ENCODE peak calls at places on chromosomes 16 and 17, in ten cellular contexts. One of them, this sample, is unnamed.

GRCh38 chr17:76139801-76140660 is 1.0 kb downstream of the FOXJ1 start:
- DNase-seq in lower lobe of right lung: peak
- DNase-seq in kidney epithelial cell: no peak
- DNase-seq in astrocyte of the spinal cord: no peak
- DNase-seq in esophagus muscularis mucosa: no peak
- DNase-seq in fibroblast of mammary gland: peak
- DNase-seq in transverse colon: peak
- DNase-seq in bronchial epithelial cell: no peak
- DNase-seq in right lobe of liver: peak
- DNase-seq in AG10803: no peak
- DNase-seq in this sample: no peak

GRCh38 chr17:55734128-55734781 is 11.6 kb upstream of the TMEM100 start:
- DNase-seq in AG10803: no peak
- DNase-seq in right lobe of liver: no peak
- DNase-seq in astrocyte of the spinal cord: no peak
- DNase-seq in transverse colon: no peak
- DNase-seq in lower lobe of right lung: no peak
- DNase-seq in bronchial epithelial cell: peak
- DNase-seq in esophagus muscularis mucosa: no peak
- DNase-seq in kidney epithelial cell: no peak
- DNase-seq in fibroblast of mammary gland: peak
- DNase-seq in this sample: peak

GRCh38 chr17:59427425-59427921 is 96.0 kb downstream of the YPEL2 start:
- DNase-seq in right lobe of liver: no peak
- DNase-seq in lower lobe of right lung: no peak
- DNase-seq in kidney epithelial cell: peak
- DNase-seq in fibroblast of mammary gland: peak
- DNase-seq in esophagus muscularis mucosa: no peak
- DNase-seq in AG10803: peak
- DNase-seq in bronchial epithelial cell: peak
- DNase-seq in astrocyte of the spinal cord: peak
- DNase-seq in transverse colon: no peak
- DNase-seq in this sample: peak

GRCh38 chr17:5705081-5705875 is 121.0 kb upstream of the NLRP1 start:
- DNase-seq in astrocyte of the spinal cord: no peak
- DNase-seq in right lobe of liver: no peak
- DNase-seq in kidney epithelial cell: no peak
- DNase-seq in fibroblast of mammary gland: no peak
- DNase-seq in AG10803: peak
- DNase-seq in bronchial epithelial cell: no peak
- DNase-seq in lower lobe of right lung: no peak
- DNase-seq in esophagus muscularis mucosa: no peak
- DNase-seq in transverse colon: no peak
- DNase-seq in this sample: peak

GRCh38 chr17:70295329-70295728 is 126.0 kb downstream of the KCNJ2 start:
- DNase-seq in transverse colon: no peak
- DNase-seq in kidney epithelial cell: no peak
- DNase-seq in astrocyte of the spinal cord: no peak
- DNase-seq in esophagus muscularis mucosa: no peak
- DNase-seq in right lobe of liver: no peak
- DNase-seq in AG10803: no peak
- DNase-seq in bronchial epithelial cell: no peak
- DNase-seq in fibroblast of mammary gland: no peak
- DNase-seq in lower lobe of right lung: no peak
- DNase-seq in this sample: peak

GRCh38 chr16:997440-998051 is 16.0 kb downstream of the SOX8 start:
- DNase-seq in transverse colon: peak
- DNase-seq in lower lobe of right lung: no peak
- DNase-seq in bronchial epithelial cell: no peak
- DNase-seq in esophagus muscularis mucosa: no peak
- DNase-seq in kidney epithelial cell: no peak
- DNase-seq in astrocyte of the spinal cord: peak
- DNase-seq in AG10803: peak
- DNase-seq in fibroblast of mammary gland: peak
- DNase-seq in right lobe of liver: no peak
- DNase-seq in this sample: peak

GRCh38 chr17:80531400-80531799 is 13.2 kb upstream of the RPTOR start:
- DNase-seq in kidney epithelial cell: no peak
- DNase-seq in AG10803: no peak
- DNase-seq in lower lobe of right lung: no peak
- DNase-seq in transverse colon: no peak
- DNase-seq in esophagus muscularis mucosa: no peak
- DNase-seq in astrocyte of the spinal cord: no peak
- DNase-seq in right lobe of liver: no peak
- DNase-seq in bronchial epithelial cell: no peak
- DNase-seq in fibroblast of mammary gland: no peak
- DNase-seq in this sample: no peak

GRCh38 chr16:49855822-49856740 is at the start of gene ZNF423:
- DNase-seq in esophagus muscularis mucosa: no peak
- DNase-seq in fibroblast of mammary gland: no peak
- DNase-seq in astrocyte of the spinal cord: no peak
- DNase-seq in lower lobe of right lung: no peak
- DNase-seq in transverse colon: peak
- DNase-seq in AG10803: no peak
- DNase-seq in right lobe of liver: no peak
- DNase-seq in bronchial epithelial cell: no peak
- DNase-seq in kidney epithelial cell: no peak
- DNase-seq in this sample: no peak

DNA sequence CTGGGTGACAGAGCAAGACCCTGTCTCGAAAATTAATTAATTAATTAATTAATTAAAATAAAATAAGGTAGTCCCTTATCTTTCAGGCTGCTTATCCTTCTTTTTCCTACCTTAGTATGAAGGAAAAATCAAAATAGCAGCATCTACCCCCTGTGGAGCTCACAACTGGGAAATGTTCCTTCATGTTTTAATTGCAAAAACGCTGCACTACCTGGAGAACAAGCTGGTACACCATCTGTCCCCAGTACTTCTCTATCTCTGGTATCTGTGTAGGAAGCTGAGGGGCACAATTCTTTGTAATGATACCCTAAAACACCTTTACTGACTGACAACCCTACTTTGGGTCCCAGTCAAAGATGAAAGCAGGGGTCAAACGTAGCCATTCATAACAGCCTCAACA is 55.1 kb upstream of the MNT start:
- DNase-seq in esophagus muscularis mucosa: no peak
- DNase-seq in fibroblast of mammary gland: no peak
- DNase-seq in right lobe of liver: no peak
- DNase-seq in astrocyte of the spinal cord: no peak
- DNase-seq in bronchial epithelial cell: no peak
- DNase-seq in kidney epithelial cell: no peak
- DNase-seq in AG10803: no peak
- DNase-seq in lower lobe of right lung: no peak
- DNase-seq in transverse colon: no peak
- DNase-seq in this sample: no peak
- H3K4me3 ChIP-seq in esophagus muscularis mucosa: no peak
- H3K4me3 ChIP-seq in fibroblast of mammary gland: no peak
- H3K4me3 ChIP-seq in right lobe of liver: no peak
- H3K4me3 ChIP-seq in astrocyte of the spinal cord: no peak
- H3K4me3 ChIP-seq in bronchial epithelial cell: no peak
- H3K4me3 ChIP-seq in kidney epithelial cell: no peak
- H3K4me3 ChIP-seq in AG10803: no peak
- H3K4me3 ChIP-seq in lower lobe of right lung: no peak
- H3K4me3 ChIP-seq in transverse colon: no peak
- H3K4me3 ChIP-seq in this sample: no peak

GRCh38 chr17:60579551-60579950 is 20.4 kb upstream of the PPM1D start:
- DNase-seq in lower lobe of right lung: no peak
- DNase-seq in bronchial epithelial cell: no peak
- DNase-seq in astrocyte of the spinal cord: no peak
- DNase-seq in fibroblast of mammary gland: no peak
- DNase-seq in transverse colon: no peak
- DNase-seq in right lobe of liver: no peak
- DNase-seq in esophagus muscularis mucosa: no peak
- DNase-seq in AG10803: no peak
- DNase-seq in kidney epithelial cell: no peak
- DNase-seq in this sample: no peak

GRCh38 chr17:60583008-60583407 is 17.0 kb upstream of the PPM1D start:
- DNase-seq in transverse colon: no peak
- DNase-seq in bronchial epithelial cell: no peak
- DNase-seq in AG10803: no peak
- DNase-seq in right lobe of liver: no peak
- DNase-seq in kidney epithelial cell: no peak
- DNase-seq in lower lobe of right lung: no peak
- DNase-seq in astrocyte of the spinal cord: no peak
- DNase-seq in fibroblast of mammary gland: no peak
- DNase-seq in esophagus muscularis mucosa: peak
- DNase-seq in this sample: no peak

GRCh38 chr17:60579090-60579489 is 20.9 kb upstream of the PPM1D start:
- DNase-seq in fibroblast of mammary gland: peak
- DNase-seq in bronchial epithelial cell: no peak
- DNase-seq in esophagus muscularis mucosa: no peak
- DNase-seq in lower lobe of right lung: no peak
- DNase-seq in kidney epithelial cell: no peak
- DNase-seq in transverse colon: no peak
- DNase-seq in AG10803: peak
- DNase-seq in right lobe of liver: no peak
- DNase-seq in astrocyte of the spinal cord: no peak
- DNase-seq in this sample: peak

GRCh38 chr17:60573139-60573975 is 26.6 kb upstream of the PPM1D start:
- DNase-seq in bronchial epithelial cell: no peak
- DNase-seq in right lobe of liver: no peak
- DNase-seq in esophagus muscularis mucosa: no peak
- DNase-seq in kidney epithelial cell: no peak
- DNase-seq in transverse colon: no peak
- DNase-seq in lower lobe of right lung: no peak
- DNase-seq in astrocyte of the spinal cord: peak
- DNase-seq in fibroblast of mammary gland: no peak
- DNase-seq in AG10803: peak
- DNase-seq in this sample: peak

DNA sequence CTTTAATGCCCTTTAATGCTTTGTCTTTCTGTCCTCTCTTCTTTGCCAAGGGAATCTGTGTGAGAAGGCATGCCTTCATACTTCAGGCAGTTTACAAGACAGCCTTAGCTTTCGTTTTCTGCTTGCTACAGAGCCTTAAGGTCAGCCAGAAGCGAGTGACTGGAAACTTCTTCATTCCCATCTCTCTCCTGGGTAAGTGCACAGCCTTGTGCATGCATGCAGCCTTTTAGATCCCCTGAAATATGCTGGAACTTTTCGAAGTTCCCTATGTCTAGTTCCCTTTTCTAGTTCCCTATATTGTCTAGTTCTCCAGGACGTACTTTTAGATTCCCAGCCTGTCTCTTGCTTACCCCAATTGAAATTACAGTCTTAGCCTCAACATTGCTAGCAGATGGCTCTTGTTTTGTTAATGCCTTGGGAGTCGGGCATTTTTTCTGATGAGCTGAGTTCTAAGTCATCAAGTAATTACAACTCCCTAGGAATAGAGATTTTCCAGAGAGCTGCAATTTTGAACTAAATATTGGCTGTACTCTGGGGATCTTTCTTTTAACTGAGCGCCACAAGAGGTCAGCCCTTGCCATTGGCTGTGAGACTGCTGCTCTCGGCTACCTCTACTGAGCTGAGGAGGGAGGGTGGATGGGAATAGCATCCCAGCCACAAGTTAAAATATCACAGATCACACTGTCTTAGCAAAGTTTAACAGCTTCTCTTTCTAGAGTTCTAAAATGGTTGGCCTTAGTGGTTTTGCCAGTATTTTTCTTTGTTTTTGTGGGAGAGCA is 22.7 kb upstream of the PPM1D start:
- DNase-seq in esophagus muscularis mucosa: no peak
- DNase-seq in kidney epithelial cell: no peak
- DNase-seq in astrocyte of the spinal cord: no peak
- DNase-seq in bronchial epithelial cell: no peak
- DNase-seq in AG10803: peak
- DNase-seq in fibroblast of mammary gland: peak
- DNase-seq in transverse colon: peak
- DNase-seq in right lobe of liver: peak
- DNase-seq in lower lobe of right lung: no peak
- DNase-seq in this sample: peak
- TF ChIP-seq CTCF in esophagus muscularis mucosa: peak
- TF ChIP-seq CTCF in kidney epithelial cell: no peak
- TF ChIP-seq CTCF in astrocyte of the spinal cord: no peak
- TF ChIP-seq CTCF in bronchial epithelial cell: no peak
- TF ChIP-seq CTCF in AG10803: peak
- TF ChIP-seq CTCF in fibroblast of mammary gland: no peak
- TF ChIP-seq CTCF in transverse colon: no peak
- TF ChIP-seq CTCF in right lobe of liver: peak
- TF ChIP-seq CTCF in lower lobe of right lung: peak
- TF ChIP-seq CTCF in this sample: no peak

GRCh38 chr17:7067198-7067597 is 12.9 kb downstream of the CLEC10A start:
- DNase-seq in bronchial epithelial cell: no peak
- DNase-seq in kidney epithelial cell: no peak
- DNase-seq in lower lobe of right lung: no peak
- DNase-seq in esophagus muscularis mucosa: no peak
- DNase-seq in astrocyte of the spinal cord: no peak
- DNase-seq in right lobe of liver: no peak
- DNase-seq in transverse colon: no peak
- DNase-seq in AG10803: no peak
- DNase-seq in fibroblast of mammary gland: no peak
- DNase-seq in this sample: no peak

GRCh38 chr17:7068268-7068667 is 11.8 kb downstream of the CLEC10A start:
- DNase-seq in fibroblast of mammary gland: no peak
- DNase-seq in kidney epithelial cell: no peak
- DNase-seq in astrocyte of the spinal cord: no peak
- DNase-seq in transverse colon: no peak
- DNase-seq in esophagus muscularis mucosa: no peak
- DNase-seq in right lobe of liver: no peak
- DNase-seq in bronchial epithelial cell: no peak
- DNase-seq in AG10803: no peak
- DNase-seq in lower lobe of right lung: no peak
- DNase-seq in this sample: no peak

GRCh38 chr17:7070712-7071111 is 9.3 kb downstream of the CLEC10A start:
- DNase-seq in right lobe of liver: no peak
- DNase-seq in bronchial epithelial cell: no peak
- DNase-seq in fibroblast of mammary gland: no peak
- DNase-seq in lower lobe of right lung: no peak
- DNase-seq in AG10803: no peak
- DNase-seq in esophagus muscularis mucosa: no peak
- DNase-seq in transverse colon: no peak
- DNase-seq in kidney epithelial cell: no peak
- DNase-seq in astrocyte of the spinal cord: no peak
- DNase-seq in this sample: no peak

GRCh38 chr17:7074931-7075330 is 5.1 kb downstream of the CLEC10A start:
- DNase-seq in esophagus muscularis mucosa: no peak
- DNase-seq in bronchial epithelial cell: no peak
- DNase-seq in kidney epithelial cell: no peak
- DNase-seq in astrocyte of the spinal cord: no peak
- DNase-seq in fibroblast of mammary gland: no peak
- DNase-seq in lower lobe of right lung: no peak
- DNase-seq in AG10803: no peak
- DNase-seq in right lobe of liver: no peak
- DNase-seq in transverse colon: no peak
- DNase-seq in this sample: no peak

DNA sequence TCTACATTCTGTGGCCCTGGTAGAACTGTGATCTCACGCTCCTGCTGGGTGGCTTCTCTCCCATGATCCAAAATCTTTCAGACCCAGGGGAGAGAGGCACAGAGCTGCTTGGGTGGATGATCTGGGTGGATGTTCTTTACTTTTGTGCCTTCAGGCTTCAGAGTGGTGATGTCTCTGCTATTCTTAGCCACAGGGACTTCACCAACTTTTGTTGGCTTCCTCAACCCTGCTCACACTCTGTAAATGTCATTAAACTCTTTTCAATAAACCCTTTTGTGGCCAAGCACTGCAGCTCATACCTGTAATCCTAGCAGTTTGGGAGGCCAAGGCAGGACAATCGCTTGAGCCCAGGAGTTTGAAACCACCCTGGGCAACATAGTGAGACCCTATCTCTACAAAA is 7.6 kb downstream of the CLEC10A start:
- DNase-seq in lower lobe of right lung: no peak
- DNase-seq in astrocyte of the spinal cord: no peak
- DNase-seq in AG10803: no peak
- DNase-seq in bronchial epithelial cell: no peak
- DNase-seq in transverse colon: no peak
- DNase-seq in kidney epithelial cell: no peak
- DNase-seq in right lobe of liver: no peak
- DNase-seq in fibroblast of mammary gland: no peak
- DNase-seq in esophagus muscularis mucosa: no peak
- DNase-seq in this sample: no peak
- H3K4me3 ChIP-seq in lower lobe of right lung: no peak
- H3K4me3 ChIP-seq in astrocyte of the spinal cord: no peak
- H3K4me3 ChIP-seq in AG10803: no peak
- H3K4me3 ChIP-seq in bronchial epithelial cell: no peak
- H3K4me3 ChIP-seq in transverse colon: no peak
- H3K4me3 ChIP-seq in kidney epithelial cell: no peak
- H3K4me3 ChIP-seq in right lobe of liver: no peak
- H3K4me3 ChIP-seq in fibroblast of mammary gland: no peak
- H3K4me3 ChIP-seq in esophagus muscularis mucosa: no peak
- H3K4me3 ChIP-seq in this sample: no peak

GRCh38 chr16:14444979-14445810 is 184.9 kb downstream of the PARN start:
- DNase-seq in kidney epithelial cell: no peak
- DNase-seq in bronchial epithelial cell: no peak
- DNase-seq in esophagus muscularis mucosa: no peak
- DNase-seq in AG10803: no peak
- DNase-seq in lower lobe of right lung: no peak
- DNase-seq in right lobe of liver: no peak
- DNase-seq in astrocyte of the spinal cord: no peak
- DNase-seq in transverse colon: no peak
- DNase-seq in fibroblast of mammary gland: no peak
- DNase-seq in this sample: no peak
- TF ChIP-seq CTCF in kidney epithelial cell: no peak
- TF ChIP-seq CTCF in bronchial epithelial cell: no peak
- TF ChIP-seq CTCF in esophagus muscularis mucosa: no peak
- TF ChIP-seq CTCF in AG10803: no peak
- TF ChIP-seq CTCF in lower lobe of right lung: no peak
- TF ChIP-seq CTCF in right lobe of liver: no peak
- TF ChIP-seq CTCF in astrocyte of the spinal cord: no peak
- TF ChIP-seq CTCF in transverse colon: no peak
- TF ChIP-seq CTCF in fibroblast of mammary gland: no peak
- TF ChIP-seq CTCF in this sample: no peak